ENCODE peak calls at places on chromosome 6, in five cellular contexts. F is left ventricle myocardium inferior, C is colonic mucosa, P is glutamatergic neuron, J is nephron progenitor cell. V is an unnamed sample.

GRCh38 chr6:7991992-7992815 is 72.0 kb downstream of the BLOC1S5 start:
- DNase-seq in F (peak), C (no peak), P (no peak), J (no peak), V (peak)

GRCh38 chr6:4355241-4355640 is 219.9 kb upstream of the ECI2 start:
- DNase-seq in F (no peak), C (no peak), P (no peak), J (no peak), V (no peak)

GRCh38 chr6:108452725-108453195 is 108.0 kb upstream of the FOXO3 start:
- DNase-seq in F (no peak), C (no peak), P (no peak), J (no peak), V (no peak)

GRCh38 chr6:21556968-21557721 is 36.4 kb upstream of the SOX4 start:
- DNase-seq in F (no peak), C (no peak), P (no peak), J (no peak), V (no peak)

GRCh38 chr6:157806496-157807215 is 16.4 kb upstream of the SNX9 start:
- DNase-seq in F (no peak), C (no peak), P (no peak), J (no peak), V (no peak)

GRCh38 chr6:167124753-167125152 is 1.9 kb downstream of the CCR6 start:
- DNase-seq in F (no peak), C (no peak), P (no peak), J (no peak), V (no peak)

GRCh38 chr6:75743971-75744370 is 5.1 kb upstream of the MYO6 start:
- DNase-seq in F (no peak), C (no peak), P (no peak), J (no peak), V (no peak)

GRCh38 chr6:31877651-31878161 is 1.1 kb downstream of the SLC44A4 start:
- DNase-seq in F (no peak), C (peak), P (no peak), J (no peak), V (no peak)

GRCh38 chr6:128427139-128427538 is 93.3 kb downstream of the PTPRK start:
- DNase-seq in F (no peak), C (no peak), P (no peak), J (no peak), V (no peak)

GRCh38 chr6:108236791-108237190 is 24.0 kb downstream of the SNX3 start:
- DNase-seq in F (no peak), C (no peak), P (no peak), J (no peak), V (no peak)

GRCh38 chr6:136576821-136577220 is 26.6 kb upstream of the MAP7 start:
- DNase-seq in F (no peak), C (no peak), P (no peak), J (no peak), V (no peak)

GRCh38 chr6:116060572-116061283 is at the start of gene FRK:
- DNase-seq in F (no peak), C (peak), P (no peak), J (no peak), V (no peak)

DNA sequence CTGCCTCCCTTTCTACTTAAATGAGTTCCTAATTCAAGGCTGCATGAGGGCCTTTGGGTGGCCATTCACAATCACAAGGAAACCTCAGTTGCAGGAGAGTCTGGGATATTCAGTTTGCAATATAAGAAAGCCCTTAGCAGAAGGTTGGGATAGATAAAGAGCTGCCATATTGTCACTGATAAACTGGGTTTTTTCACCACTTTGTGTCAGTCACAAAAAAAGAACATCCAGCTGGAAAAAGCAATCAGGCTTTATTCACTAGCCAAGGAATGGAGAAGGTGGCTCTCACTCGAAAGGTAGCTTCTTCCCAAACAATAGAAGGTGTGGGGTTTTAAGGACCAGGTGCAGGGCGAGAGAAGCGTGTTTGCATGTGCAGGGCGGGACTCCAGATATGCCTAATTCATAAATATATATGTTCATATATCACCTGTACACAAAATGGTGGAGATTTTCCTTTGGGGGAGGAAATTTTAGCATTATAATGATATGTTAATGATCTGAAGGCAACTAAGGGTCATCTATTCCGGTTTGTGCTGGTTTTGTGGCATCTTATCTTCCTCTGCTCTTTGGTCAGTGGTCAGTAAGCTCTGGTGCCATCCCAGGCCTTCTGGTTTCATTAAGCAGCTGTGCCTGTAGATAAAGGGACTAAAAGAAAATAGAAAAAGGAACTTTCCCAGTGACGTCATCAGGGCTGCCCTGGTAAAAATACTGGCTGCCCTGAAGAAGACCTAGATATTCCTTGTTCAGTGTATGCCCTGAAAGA is 97.1 kb upstream of the IYD start:
- DNase-seq in F (no peak), C (no peak), P (no peak), J (no peak), V (no peak)
- TF ChIP-seq CTCF in F (no peak), C (no peak), P (no peak), J (no peak), V (no peak)

GRCh38 chr6:154528286-154528915 is 17.9 kb upstream of the CNKSR3 start:
- DNase-seq in F (no peak), C (peak), P (no peak), J (no peak), V (no peak)
- TF ChIP-seq CTCF in F (no peak), C (no peak), P (no peak), J (no peak), V (no peak)

DNA sequence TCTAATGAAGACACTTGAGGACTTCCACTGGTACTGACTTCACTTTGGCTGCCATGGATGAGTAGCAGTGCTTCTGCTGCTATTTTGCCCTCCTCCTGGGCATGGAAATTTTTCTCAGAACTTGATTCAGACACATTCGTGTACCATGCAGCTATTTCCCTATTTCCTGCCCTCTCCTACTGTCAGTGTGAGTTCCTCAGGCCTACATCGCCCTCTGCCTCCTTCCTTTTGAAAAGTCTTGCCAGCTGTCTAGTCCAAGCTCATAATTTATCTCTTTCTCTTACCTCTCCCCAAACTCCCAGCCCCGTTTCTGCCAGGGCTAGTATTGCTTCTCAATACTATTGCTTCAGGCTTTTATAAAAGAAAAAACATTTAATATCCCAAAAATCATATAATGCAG is 470.2 kb downstream of the ADGRB3 start:
- DNase-seq in F (no peak), C (no peak), P (no peak), J (no peak), V (no peak)
- TF ChIP-seq CTCF in F (no peak), C (no peak), P (no peak), J (no peak), V (no peak)

DNA sequence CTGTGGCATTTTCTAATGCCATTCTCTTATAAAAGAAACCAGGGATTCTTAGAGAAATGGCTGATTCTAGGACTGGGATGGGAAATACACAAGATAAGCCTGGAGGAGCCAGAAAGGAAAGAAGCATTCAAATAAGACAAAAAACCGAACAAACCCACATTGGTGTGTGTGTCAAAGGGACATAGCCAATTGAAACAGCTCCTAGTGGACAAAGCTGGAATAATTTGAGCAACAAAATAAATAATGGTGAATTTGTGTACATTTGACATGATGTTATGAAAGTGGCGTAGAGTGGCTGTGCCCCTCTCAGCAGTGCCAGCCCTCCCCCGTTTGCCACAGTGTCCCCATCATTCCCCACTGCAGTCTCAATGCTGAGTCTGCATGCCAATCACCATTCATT is 55.5 kb downstream of the B3GAT2 start:
- DNase-seq in F (no peak), C (no peak), P (no peak), J (no peak), V (no peak)
- TF ChIP-seq CTCF in F (no peak), C (no peak), P (peak), J (no peak), V (no peak)

DNA sequence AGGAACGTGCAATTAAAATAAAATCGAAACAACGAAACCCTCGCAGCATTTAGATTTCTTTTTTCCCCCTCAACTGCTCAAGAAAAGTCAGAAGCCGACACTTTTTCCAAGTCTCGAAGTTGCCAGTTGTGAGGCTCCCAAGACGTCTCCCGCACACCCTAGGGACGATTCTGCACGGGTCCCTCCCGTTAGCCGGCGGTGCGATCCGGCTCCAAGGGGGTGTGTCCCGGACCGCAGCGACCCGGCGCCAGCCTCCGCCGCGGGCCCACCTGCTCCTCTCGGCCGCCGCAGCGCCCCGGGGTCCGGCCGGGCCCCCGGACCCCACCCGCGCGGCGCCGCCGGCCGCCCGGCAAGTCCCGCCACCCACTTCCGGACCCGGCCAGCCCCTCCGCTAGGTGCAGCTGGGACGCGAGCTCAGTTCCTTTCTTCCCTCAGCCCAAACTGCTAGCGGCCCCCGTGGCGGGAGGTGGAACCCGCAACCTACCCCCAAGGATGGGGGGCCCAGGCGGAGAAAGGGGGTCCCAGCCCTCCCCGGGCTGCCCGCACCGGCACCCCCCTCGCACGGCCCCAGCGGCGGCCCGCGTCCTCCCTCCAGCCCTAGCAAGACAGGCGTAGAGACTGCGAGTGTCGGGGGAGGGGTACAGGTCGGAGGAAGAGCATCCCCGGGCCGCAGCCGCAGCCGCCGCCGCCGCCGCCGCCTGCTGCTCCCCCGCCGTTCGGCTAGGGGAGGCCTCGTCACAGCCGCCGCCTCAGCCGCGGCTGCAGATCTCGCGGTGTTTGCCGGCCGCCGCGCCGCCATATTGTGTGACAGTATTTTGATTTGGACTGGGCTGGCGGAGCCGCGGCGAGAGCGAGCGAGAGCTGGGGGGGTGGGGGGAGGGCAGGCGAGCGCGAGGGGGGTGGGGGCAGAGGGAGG is 514 bp upstream of the TAB2 start:
- DNase-seq in F (peak), C (peak), P (peak), J (peak), V (peak)
- TF ChIP-seq CTCF in F (no peak), C (no peak), P (no peak), J (no peak), V (peak)

GRCh38 chr6:42419490-42420280 is 32.0 kb downstream of the TRERF1 start:
- DNase-seq in F (no peak), C (no peak), P (no peak), J (no peak), V (no peak)
- TF ChIP-seq CTCF in F (no peak), C (no peak), P (no peak), J (no peak), V (no peak)

GRCh38 chr6:147970970-147971369 is 371.7 kb upstream of the SASH1 start:
- DNase-seq in F (no peak), C (no peak), P (no peak), J (no peak), V (no peak)
- TF ChIP-seq CTCF in F (no peak), C (peak), P (no peak), J (no peak), V (no peak)

DNA sequence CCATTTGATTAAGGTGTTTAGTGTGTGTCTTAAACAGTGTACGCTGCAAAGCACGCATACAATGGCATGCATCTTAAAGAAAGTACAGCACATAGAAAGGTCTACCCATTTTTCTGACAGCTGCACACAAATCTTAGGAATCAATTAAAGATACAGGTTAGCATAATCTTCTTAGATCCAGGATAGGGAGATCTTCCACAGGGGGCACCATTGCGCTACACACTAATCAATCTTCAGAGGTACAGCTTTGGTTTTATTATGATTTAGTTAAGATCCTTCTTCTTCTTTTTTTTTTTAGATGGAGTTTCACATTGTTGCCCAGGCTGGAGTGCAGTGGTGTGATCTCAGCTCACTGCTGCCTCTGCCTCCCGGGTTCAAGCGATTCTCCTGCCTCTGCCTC is 63.7 kb upstream of the BEND3 start:
- DNase-seq in F (no peak), C (no peak), P (no peak), J (no peak), V (no peak)
- TF ChIP-seq CTCF in F (no peak), C (no peak), P (no peak), J (no peak), V (no peak)

GRCh38 chr6:163338671-163339405 is 75.7 kb upstream of the QKI start:
- DNase-seq in F (peak), C (no peak), P (no peak), J (no peak), V (no peak)

GRCh38 chr6:163341671-163342070 is 72.8 kb upstream of the QKI start:
- DNase-seq in F (no peak), C (no peak), P (no peak), J (no peak), V (no peak)

GRCh38 chr6:163339466-163339865 is 75.1 kb upstream of the QKI start:
- DNase-seq in F (no peak), C (no peak), P (no peak), J (no peak), V (no peak)

GRCh38 chr6:163341224-163341623 is 73.3 kb upstream of the QKI start:
- DNase-seq in F (no peak), C (no peak), P (no peak), J (no peak), V (no peak)

GRCh38 chr6:163340201-163340887 is 74.2 kb upstream of the QKI start:
- DNase-seq in F (no peak), C (no peak), P (no peak), J (no peak), V (no peak)
- TF ChIP-seq CTCF in F (no peak), C (no peak), P (no peak), J (no peak), V (no peak)

DNA sequence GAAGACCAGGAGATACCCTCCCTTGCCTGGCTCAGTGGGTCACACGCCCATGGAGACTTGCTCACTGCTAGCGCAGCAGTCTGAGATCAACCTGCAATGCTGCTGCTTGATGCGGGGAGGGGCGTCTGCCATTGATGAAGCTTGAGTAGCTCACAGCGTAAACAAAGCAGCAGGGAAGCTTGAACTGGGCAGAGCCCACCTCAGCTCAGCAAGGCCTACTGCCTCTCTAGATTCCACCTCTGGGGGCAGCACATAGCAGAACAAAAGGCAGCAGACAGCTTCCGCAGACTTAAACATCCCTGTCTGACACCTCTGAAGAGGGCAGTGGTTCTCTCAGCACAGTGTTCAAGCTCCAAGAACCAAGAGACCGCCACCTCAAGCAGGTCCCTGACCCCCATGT is 271.3 kb downstream of the ESR1 start:
- DNase-seq in F (no peak), C (no peak), P (no peak), J (peak), V (no peak)
- TF ChIP-seq CTCF in F (no peak), C (no peak), P (no peak), J (peak), V (no peak)